ENCODE peak calls at places on chromosomes 4 and X, in ten cellular contexts. D is psoas muscle; I is foreskin keratinocyte; N is HFF-Myc; O is upper lobe of right lung; B is cardiac muscle cell; T is AG08395; H is stimulated activated CD4-positive, alpha-beta T cell treated with anti-CD3 and anti-CD28 coated beads, Interleukin-15, amount 100 ng/mL, for 24 hours; Y is endothelial cell; K is ecto neural progenitor cell. L is an unnamed sample.

GRCh38 chr4:44025376-44026020 is 423.1 kb downstream of the KCTD8 start:
- DNase-seq in D (no peak), I (no peak), N (no peak), O (no peak), B (no peak), T (no peak), H (no peak), Y (no peak), K (no peak), L (no peak)

GRCh38 chrX:102720237-102721168 is at the start of gene GPRASP3:
- DNase-seq in D (peak; percentile 86), I (peak; percentile 50), N (no peak), O (peak; percentile 87), B (peak; percentile 65), T (peak; percentile 71), H (peak; percentile 80), Y (peak; percentile 57), K (no peak), L (peak; percentile 24)

GRCh38 chr4:6470502-6471302 is 1.7 kb downstream of the PPP2R2C start:
- DNase-seq in D (peak; percentile 64), I (no peak), N (no peak), O (peak; percentile 66), B (peak; percentile 64), T (peak; percentile 53), H (peak; percentile 31), Y (peak; percentile 45), K (peak; percentile 70), L (no peak)

GRCh38 chr4:110823251-110823650 is 200.4 kb upstream of the PITX2 start:
- DNase-seq in D (no peak), I (peak; percentile 82), N (no peak), O (no peak), B (peak; percentile 6), T (peak; percentile 18), H (no peak), Y (no peak), K (no peak), L (no peak)

GRCh38 chrX:19911784-19912183 is 24.4 kb upstream of the SH3KBP1 start:
- DNase-seq in D (no peak), I (no peak), N (no peak), O (no peak), B (no peak), T (no peak), H (no peak), Y (no peak), K (no peak), L (no peak)

GRCh38 chr4:55932489-55932888 is 16.3 kb upstream of the CEP135 start:
- DNase-seq in D (no peak), I (no peak), N (no peak), O (no peak), B (no peak), T (no peak), H (no peak), Y (no peak), K (no peak), L (no peak)

GRCh38 chrX:153445856-153446635 is at the start of gene TREX2:
- DNase-seq in D (no peak), I (no peak), N (no peak), O (no peak), B (no peak), T (no peak), H (no peak), Y (no peak), K (no peak), L (no peak)

GRCh38 chrX:101619336-101619735 is 1.5 kb upstream of the ARMCX6 start:
- DNase-seq in D (no peak), I (no peak), N (no peak), O (no peak), B (no peak), T (no peak), H (peak; percentile 29), Y (no peak), K (no peak), L (no peak)

GRCh38 chr4:110953898-110954297 is 331.0 kb upstream of the PITX2 start:
- DNase-seq in D (no peak), I (no peak), N (no peak), O (no peak), B (no peak), T (no peak), H (no peak), Y (no peak), K (no peak), L (no peak)

GRCh38 chr4:121796283-121796682 is 4.8 kb upstream of the EXOSC9 start:
- DNase-seq in D (no peak), I (no peak), N (no peak), O (no peak), B (no peak), T (no peak), H (no peak), Y (no peak), K (no peak), L (no peak)

GRCh38 chr4:157372154-157372553 is 151.6 kb downstream of the GRIA2 start:
- DNase-seq in D (no peak), I (no peak), N (no peak), O (no peak), B (no peak), T (no peak), H (no peak), Y (no peak), K (no peak), L (no peak)

GRCh38 chr4:74096265-74096980 is 2.6 kb downstream of the CXCL2 start:
- DNase-seq in D (no peak), I (peak; percentile 26), N (no peak), O (no peak), B (peak; percentile 83), T (no peak), H (no peak), Y (no peak), K (no peak), L (no peak)

GRCh38 chr4:78545275-78546246 is 6.0 kb upstream of the ANXA3 start:
- DNase-seq in D (no peak), I (no peak), N (no peak), O (no peak), B (peak; percentile 58), T (no peak), H (no peak), Y (no peak), K (no peak), L (no peak)

GRCh38 chr4:52963976-52964375 is 101.9 kb downstream of the RASL11B start:
- DNase-seq in D (no peak), I (no peak), N (no peak), O (no peak), B (no peak), T (no peak), H (no peak), Y (no peak), K (no peak), L (no peak)

GRCh38 chrX:23982891-23983290 is 44.1 kb downstream of the KLHL15 start:
- DNase-seq in D (no peak), I (no peak), N (no peak), O (no peak), B (no peak), T (no peak), H (no peak), Y (no peak), K (no peak), L (no peak)

GRCh38 chr4:45043916-45044315 is 317.6 kb upstream of the GNPDA2 start:
- DNase-seq in D (no peak), I (no peak), N (no peak), O (no peak), B (no peak), T (no peak), H (no peak), Y (no peak), K (no peak), L (no peak)

GRCh38 chr4:90220453-90220852 is 93.3 kb downstream of the CCSER1 start:
- DNase-seq in D (no peak), I (no peak), N (no peak), O (no peak), B (no peak), T (no peak), H (no peak), Y (no peak), K (no peak), L (no peak)

GRCh38 chr4:86944964-86945781 is 10.4 kb downstream of the AFF1 start:
- DNase-seq in D (no peak), I (no peak), N (no peak), O (no peak), B (no peak), T (no peak), H (no peak), Y (no peak), K (no peak), L (no peak)

GRCh38 chr4:111776546-111776945 is 368.7 kb upstream of the FAM241A start:
- DNase-seq in D (no peak), I (peak; percentile 62), N (no peak), O (no peak), B (no peak), T (peak; percentile 27), H (no peak), Y (no peak), K (no peak), L (no peak)

GRCh38 chr4:81504685-81505598 is 33.2 kb upstream of the RASGEF1B start:
- DNase-seq in D (peak; percentile 75), I (no peak), N (no peak), O (peak; percentile 84), B (peak; percentile 36), T (no peak), H (peak; percentile 76), Y (no peak), K (no peak), L (no peak)

GRCh38 chr4:103915224-103915869 is 195.6 kb upstream of the TACR3 start:
- DNase-seq in D (no peak), I (no peak), N (no peak), O (no peak), B (peak; percentile 27), T (peak; percentile 11), H (no peak), Y (no peak), K (no peak), L (no peak)

GRCh38 chr4:139312552-139313332 is 10.5 kb upstream of the NDUFC1 start:
- DNase-seq in D (no peak), I (no peak), N (no peak), O (no peak), B (no peak), T (no peak), H (no peak), Y (no peak), K (no peak), L (no peak)

GRCh38 chrX:68867458-68868166 is 38.8 kb downstream of the EFNB1 start:
- DNase-seq in D (no peak), I (no peak), N (no peak), O (no peak), B (peak; percentile 35), T (no peak), H (no peak), Y (no peak), K (no peak), L (no peak)

GRCh38 chr4:54658321-54659093 is 750 bp downstream of the KIT start:
- DNase-seq in D (peak; percentile 56), I (peak; percentile 21), N (no peak), O (peak; percentile 72), B (peak; percentile 43), T (peak; percentile 65), H (peak; percentile 53), Y (peak; percentile 65), K (peak; percentile 81), L (no peak)

GRCh38 chr4:158255727-158256324 is 45.5 kb downstream of the TMEM144 start:
- DNase-seq in D (no peak), I (peak; percentile 40), N (peak; percentile 11), O (no peak), B (peak; percentile 76), T (peak; percentile 62), H (no peak), Y (peak; percentile 16), K (no peak), L (no peak)

GRCh38 chrX:95063554-95063953 is 1389.5 kb downstream of the FAM133A start:
- DNase-seq in D (no peak), I (no peak), N (no peak), O (no peak), B (peak; percentile 40), T (peak; percentile 18), H (no peak), Y (no peak), K (no peak), L (no peak)

GRCh38 chrX:63250253-63250868 is 100.8 kb downstream of the SPIN4 start:
- DNase-seq in D (no peak), I (peak; percentile 47), N (peak; percentile 50), O (no peak), B (peak; percentile 84), T (peak; percentile 49), H (peak; percentile 27), Y (peak; percentile 48), K (no peak), L (peak; percentile 27)

GRCh38 chr4:1283711-1284110 is 6.0 kb upstream of the MAEA start:
- DNase-seq in D (no peak), I (no peak), N (no peak), O (no peak), B (no peak), T (no peak), H (no peak), Y (no peak), K (no peak), L (no peak)

L was measured in epithelial cell of prostate.